ENCODE peak calls at places on chromosomes 2 and 18, in four cellular contexts. One of them, this sample, is unnamed. For H3K27me3, the result is how much of the 10 kb centered on the place peaks cover.

GRCh38 chr2:12168354-12169059 is 422.1 kb downstream of the LPIN1 start:
- DNase-seq in heart right ventricle: no peak
- DNase-seq in fibroblast of lung: no peak
- DNase-seq in lung: no peak
- DNase-seq in this sample: no peak

GRCh38 chr2:97669448-97669847 is at the start of gene C2orf92:
- DNase-seq in heart right ventricle: no peak
- DNase-seq in lung: no peak
- DNase-seq in fibroblast of lung: no peak
- DNase-seq in this sample: no peak

GRCh38 chr2:19812166-19812565 is 89.6 kb downstream of the TTC32 start:
- DNase-seq in fibroblast of lung: no peak
- DNase-seq in heart right ventricle: no peak
- DNase-seq in lung: peak
- DNase-seq in this sample: no peak

GRCh38 chr2:207163053-207163814 is 2.5 kb downstream of the KLF7 start:
- DNase-seq in fibroblast of lung: peak
- DNase-seq in heart right ventricle: no peak
- DNase-seq in lung: no peak
- DNase-seq in this sample: peak

GRCh38 chr2:8548871-8549221 is 133.0 kb upstream of the ID2 start:
- DNase-seq in lung: no peak
- DNase-seq in heart right ventricle: no peak
- DNase-seq in fibroblast of lung: no peak
- DNase-seq in this sample: peak

GRCh38 chr18:3450358-3451107 is 561 bp downstream of the TGIF1 start:
- DNase-seq in lung: peak
- DNase-seq in heart right ventricle: peak
- DNase-seq in fibroblast of lung: peak
- DNase-seq in this sample: peak

GRCh38 chr2:48258750-48259149 is 271.2 kb upstream of the STON1 start:
- DNase-seq in heart right ventricle: no peak
- DNase-seq in lung: no peak
- DNase-seq in fibroblast of lung: no peak
- DNase-seq in this sample: no peak

GRCh38 chr2:239561448-239562001 is 160.7 kb upstream of the HDAC4 start:
- DNase-seq in lung: no peak
- DNase-seq in heart right ventricle: peak
- DNase-seq in fibroblast of lung: no peak
- DNase-seq in this sample: no peak

GRCh38 chr18:76354348-76354747 is 140.7 kb downstream of the ZNF516 start:
- DNase-seq in heart right ventricle: no peak
- DNase-seq in lung: no peak
- DNase-seq in fibroblast of lung: peak
- DNase-seq in this sample: no peak

GRCh38 chr2:36388472-36388871 is 32.9 kb downstream of the CRIM1 start:
- DNase-seq in heart right ventricle: no peak
- DNase-seq in lung: no peak
- DNase-seq in fibroblast of lung: no peak
- DNase-seq in this sample: no peak

GRCh38 chr2:151630372-151630771 is 103.9 kb downstream of the NEB start:
- DNase-seq in fibroblast of lung: no peak
- DNase-seq in heart right ventricle: no peak
- DNase-seq in lung: no peak
- DNase-seq in this sample: no peak

GRCh38 chr2:86372641-86373502 is 35.4 kb upstream of the REEP1 start:
- DNase-seq in fibroblast of lung: peak
- DNase-seq in lung: peak
- DNase-seq in heart right ventricle: no peak
- DNase-seq in this sample: peak

GRCh38 chr2:3105814-3106569 is 271.6 kb downstream of the EIPR1 start:
- DNase-seq in heart right ventricle: no peak
- DNase-seq in lung: peak
- DNase-seq in fibroblast of lung: no peak
- DNase-seq in this sample: no peak

GRCh38 chr2:147910990-147911473 is 66.2 kb downstream of the ACVR2A start:
- DNase-seq in fibroblast of lung: peak
- DNase-seq in lung: peak
- DNase-seq in heart right ventricle: no peak
- DNase-seq in this sample: no peak

GRCh38 chr2:157596992-157597681 is 31.5 kb downstream of the ACVR1C start:
- DNase-seq in fibroblast of lung: peak
- DNase-seq in lung: no peak
- DNase-seq in heart right ventricle: peak
- DNase-seq in this sample: peak

GRCh38 chr2:234313498-234313897 is 183.4 kb downstream of the ARL4C start:
- DNase-seq in fibroblast of lung: no peak
- DNase-seq in heart right ventricle: no peak
- DNase-seq in lung: no peak
- DNase-seq in this sample: no peak

GRCh38 chr18:63182247-63182771 is 137.3 kb downstream of the BCL2 start:
- DNase-seq in fibroblast of lung: no peak
- DNase-seq in lung: no peak
- DNase-seq in heart right ventricle: no peak
- DNase-seq in this sample: no peak
- H3K27me3 ChIP-seq in fibroblast of lung: under half
- H3K27me3 ChIP-seq in lung: under half
- H3K27me3 ChIP-seq in heart right ventricle: under half
- H3K27me3 ChIP-seq in this sample: under half

GRCh38 chr2:233005096-233005495 is 8.0 kb downstream of the NGEF start:
- DNase-seq in heart right ventricle: no peak
- DNase-seq in fibroblast of lung: no peak
- DNase-seq in lung: no peak
- DNase-seq in this sample: no peak

GRCh38 chr2:233009661-233010060 is 3.4 kb downstream of the NGEF start:
- DNase-seq in lung: no peak
- DNase-seq in fibroblast of lung: no peak
- DNase-seq in heart right ventricle: no peak
- DNase-seq in this sample: no peak

GRCh38 chr2:233007739-233008138 is 5.3 kb downstream of the NGEF start:
- DNase-seq in heart right ventricle: no peak
- DNase-seq in lung: no peak
- DNase-seq in fibroblast of lung: peak
- DNase-seq in this sample: no peak

GRCh38 chr2:233006648-233007047 is 6.4 kb downstream of the NGEF start:
- DNase-seq in lung: no peak
- DNase-seq in heart right ventricle: no peak
- DNase-seq in fibroblast of lung: no peak
- DNase-seq in this sample: no peak

GRCh38 chr2:233007270-233007669 is 5.8 kb downstream of the NGEF start:
- DNase-seq in lung: no peak
- DNase-seq in heart right ventricle: no peak
- DNase-seq in fibroblast of lung: no peak
- DNase-seq in this sample: no peak
- H3K27me3 ChIP-seq in lung: under half
- H3K27me3 ChIP-seq in heart right ventricle: under half
- H3K27me3 ChIP-seq in fibroblast of lung: under half
- H3K27me3 ChIP-seq in this sample: under half

DNA sequence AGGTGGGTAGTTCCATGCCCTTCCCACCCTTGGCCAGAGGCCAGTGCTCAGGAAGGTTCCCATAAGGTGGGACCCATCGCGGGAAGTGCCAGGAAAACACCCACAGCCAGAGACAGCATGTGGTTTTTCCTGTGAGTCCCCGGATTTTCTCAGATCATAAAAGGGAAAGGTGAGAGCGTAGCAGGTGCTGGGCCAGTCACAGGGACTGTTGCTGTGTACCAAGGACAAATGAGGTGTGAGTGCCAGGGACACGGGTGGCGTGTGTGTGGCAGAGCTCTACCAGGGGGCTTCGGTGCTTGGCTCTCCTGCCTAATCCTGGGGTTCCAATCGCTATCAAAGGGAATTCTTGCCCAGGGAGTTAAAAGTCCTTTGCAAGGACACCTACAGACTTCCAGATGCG is 159.6 kb upstream of the SMAD2 start:
- DNase-seq in fibroblast of lung: no peak
- DNase-seq in heart right ventricle: no peak
- DNase-seq in lung: no peak
- DNase-seq in this sample: no peak
- H3K27me3 ChIP-seq in fibroblast of lung: under half
- H3K27me3 ChIP-seq in heart right ventricle: under half
- H3K27me3 ChIP-seq in lung: under half
- H3K27me3 ChIP-seq in this sample: under half

GRCh38 chr2:95343429-95344207 is 46.5 kb downstream of the KCNIP3 start:
- DNase-seq in heart right ventricle: no peak
- DNase-seq in fibroblast of lung: no peak
- DNase-seq in lung: no peak
- DNase-seq in this sample: no peak
- H3K27me3 ChIP-seq in heart right ventricle: under half
- H3K27me3 ChIP-seq in fibroblast of lung: under half
- H3K27me3 ChIP-seq in lung: under half
- H3K27me3 ChIP-seq in this sample: under half

DNA sequence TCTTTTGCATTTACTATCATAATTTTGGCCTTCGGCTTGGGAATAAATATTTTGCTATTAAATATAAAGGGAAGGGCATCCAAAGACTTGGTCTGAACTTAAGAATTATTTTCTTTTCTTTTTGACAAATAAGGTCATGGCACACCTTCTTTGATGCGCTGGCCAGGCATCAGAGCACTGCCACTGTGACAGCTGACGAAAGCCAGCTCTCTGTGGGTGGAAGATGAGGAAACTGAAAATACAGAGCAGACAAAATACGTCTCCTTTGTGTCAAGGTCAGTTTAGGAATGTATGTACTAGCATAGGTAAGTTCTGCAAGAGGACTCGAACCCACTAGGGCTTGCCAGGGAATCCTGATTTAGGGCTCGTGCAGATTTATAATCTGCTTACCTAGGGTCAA is 155.9 kb upstream of the MEIS1 start:
- DNase-seq in fibroblast of lung: no peak
- DNase-seq in heart right ventricle: no peak
- DNase-seq in lung: no peak
- DNase-seq in this sample: no peak
- H3K27me3 ChIP-seq in fibroblast of lung: under half
- H3K27me3 ChIP-seq in heart right ventricle: under half
- H3K27me3 ChIP-seq in lung: under half
- H3K27me3 ChIP-seq in this sample: under half

GRCh38 chr2:22907330-22907729 is 477.6 kb upstream of the KLHL29 start:
- DNase-seq in heart right ventricle: no peak
- DNase-seq in fibroblast of lung: no peak
- DNase-seq in lung: peak
- DNase-seq in this sample: no peak
- H3K27me3 ChIP-seq in heart right ventricle: under half
- H3K27me3 ChIP-seq in fibroblast of lung: under half
- H3K27me3 ChIP-seq in lung: under half
- H3K27me3 ChIP-seq in this sample: under half

GRCh38 chr2:240782886-240783818 is 36.9 kb downstream of the KIF1A start:
- DNase-seq in lung: no peak
- DNase-seq in heart right ventricle: peak
- DNase-seq in fibroblast of lung: no peak
- DNase-seq in this sample: no peak

GRCh38 chr2:240780023-240780831 is 39.8 kb downstream of the KIF1A start:
- DNase-seq in fibroblast of lung: no peak
- DNase-seq in heart right ventricle: no peak
- DNase-seq in lung: no peak
- DNase-seq in this sample: no peak

GRCh38 chr2:240782221-240782885 is 37.7 kb downstream of the KIF1A start:
- DNase-seq in fibroblast of lung: no peak
- DNase-seq in heart right ventricle: peak
- DNase-seq in lung: no peak
- DNase-seq in this sample: no peak

GRCh38 chr2:240783819-240784621 is 36.0 kb downstream of the KIF1A start:
- DNase-seq in heart right ventricle: peak
- DNase-seq in lung: no peak
- DNase-seq in fibroblast of lung: no peak
- DNase-seq in this sample: no peak

DNA sequence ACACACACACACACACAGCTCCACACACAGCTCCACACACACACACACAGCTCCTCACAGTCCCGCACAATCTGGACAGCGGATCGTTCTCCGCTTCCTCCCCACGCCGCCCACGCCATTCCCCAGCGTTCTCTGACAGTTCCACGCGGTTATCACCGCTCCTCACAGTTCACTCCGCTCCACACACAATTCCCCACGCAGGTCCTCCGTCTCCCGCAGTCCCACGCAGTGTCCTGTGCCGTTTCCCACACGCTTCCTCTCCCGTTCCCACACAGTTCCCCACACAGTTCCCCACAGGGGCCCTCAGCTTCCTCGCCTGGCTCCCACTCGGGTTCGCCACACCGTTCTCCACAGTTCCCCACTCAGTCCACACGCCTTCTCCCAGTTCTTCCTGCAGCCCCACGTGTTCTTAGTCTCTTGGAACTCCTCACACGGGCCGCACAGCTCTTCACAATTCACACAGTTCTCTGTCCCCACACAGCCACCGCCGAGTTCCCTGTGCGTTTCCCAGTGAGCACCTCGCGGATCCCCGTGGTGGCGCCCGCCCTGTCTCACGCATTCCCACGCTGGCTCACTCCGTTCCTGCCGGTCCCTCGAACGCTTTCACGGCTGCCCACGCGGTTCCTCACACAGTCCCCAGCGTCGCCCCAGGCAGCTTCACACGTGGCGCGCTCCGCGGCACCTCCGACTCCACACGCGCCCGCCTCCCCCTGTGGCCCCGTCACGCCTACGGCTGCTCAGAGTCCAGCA is 38.4 kb downstream of the KIF1A start:
- DNase-seq in heart right ventricle: peak
- DNase-seq in fibroblast of lung: no peak
- DNase-seq in lung: no peak
- DNase-seq in this sample: no peak
- H3K27me3 ChIP-seq in heart right ventricle: under half
- H3K27me3 ChIP-seq in fibroblast of lung: under half
- H3K27me3 ChIP-seq in lung: under half
- H3K27me3 ChIP-seq in this sample: half or more

DNA sequence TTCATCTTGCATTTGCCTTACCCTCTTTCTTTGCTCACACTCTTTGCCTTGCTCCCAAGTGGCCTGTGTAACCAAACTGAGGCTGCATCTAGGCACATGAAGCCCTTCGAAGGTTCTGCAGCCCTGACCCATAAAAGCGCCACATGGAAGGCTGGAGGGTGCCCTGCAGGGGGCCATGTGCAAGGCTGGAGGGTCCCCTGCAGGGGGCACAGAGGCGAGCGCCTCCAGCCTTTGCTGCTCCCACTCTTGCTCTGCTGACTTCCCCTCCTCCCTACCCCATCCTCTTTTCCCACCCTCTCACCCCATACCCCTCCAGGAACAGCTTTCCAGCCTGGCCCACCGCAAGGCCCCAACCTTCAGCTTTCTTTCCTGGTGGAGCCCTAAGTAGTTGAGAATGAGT is 317.3 kb downstream of the CELF4 start:
- DNase-seq in fibroblast of lung: no peak
- DNase-seq in lung: no peak
- DNase-seq in heart right ventricle: no peak
- DNase-seq in this sample: no peak
- H3K27me3 ChIP-seq in fibroblast of lung: under half
- H3K27me3 ChIP-seq in lung: under half
- H3K27me3 ChIP-seq in heart right ventricle: half or more
- H3K27me3 ChIP-seq in this sample: half or more

GRCh38 chr18:13530215-13530878 is 196.0 kb downstream of the FAM210A start:
- DNase-seq in fibroblast of lung: no peak
- DNase-seq in lung: no peak
- DNase-seq in heart right ventricle: no peak
- DNase-seq in this sample: no peak

GRCh38 chr18:13530879-13531387 is 195.4 kb downstream of the FAM210A start:
- DNase-seq in lung: no peak
- DNase-seq in fibroblast of lung: peak
- DNase-seq in heart right ventricle: peak
- DNase-seq in this sample: peak

GRCh38 chr18:13527256-13527655 is 199.1 kb downstream of the FAM210A start:
- DNase-seq in heart right ventricle: no peak
- DNase-seq in fibroblast of lung: no peak
- DNase-seq in lung: no peak
- DNase-seq in this sample: no peak

GRCh38 chr18:13527730-13528129 is 198.6 kb downstream of the FAM210A start:
- DNase-seq in heart right ventricle: no peak
- DNase-seq in lung: no peak
- DNase-seq in fibroblast of lung: no peak
- DNase-seq in this sample: no peak

GRCh38 chr18:13528739-13529392 is 197.5 kb downstream of the FAM210A start:
- DNase-seq in heart right ventricle: no peak
- DNase-seq in fibroblast of lung: no peak
- DNase-seq in lung: no peak
- DNase-seq in this sample: no peak
- H3K27me3 ChIP-seq in heart right ventricle: under half
- H3K27me3 ChIP-seq in fibroblast of lung: under half
- H3K27me3 ChIP-seq in lung: under half
- H3K27me3 ChIP-seq in this sample: under half